ENCODE peak calls at places on chromosomes 2 and 18, in eight cellular contexts. Y is osteoblast, Q is psoas muscle, B is AG04450, O is IMR-90, K is hepatocyte, I is suprapubic skin, A is Peyer's patch. N is an unnamed sample. For H3K27me3, the result is how much of the 10 kb centered on the place peaks cover.

GRCh38 chr2:36834721-36835120 is 131.6 kb downstream of the STRN start:
- DNase-seq in Y (no peak), Q (no peak), B (no peak), O (no peak), K (no peak), I (no peak), A (no peak), N (no peak)

GRCh38 chr18:54608008-54608642 is 17.1 kb downstream of the DYNAP start:
- DNase-seq in Y (no peak), Q (no peak), B (no peak), O (peak), K (no peak), I (no peak), A (no peak), N (no peak)

GRCh38 chr2:114022360-114023085 is 132.6 kb downstream of the ACTR3 start:
- DNase-seq in Y (peak), Q (no peak), B (peak), O (peak), K (peak), I (no peak), A (no peak), N (no peak)

GRCh38 chr2:16855183-16855582 is 189.5 kb upstream of the CYRIA start:
- DNase-seq in Y (no peak), Q (peak), B (no peak), O (no peak), K (no peak), I (no peak), A (no peak), N (no peak)

GRCh38 chr2:127155901-127156300 is 48.9 kb upstream of the BIN1 start:
- DNase-seq in Y (no peak), Q (peak), B (no peak), O (peak), K (no peak), I (no peak), A (no peak), N (no peak)

GRCh38 chr2:106306396-106306795 is 112.3 kb upstream of the UXS1 start:
- DNase-seq in Y (no peak), Q (no peak), B (no peak), O (no peak), K (no peak), I (no peak), A (no peak), N (no peak)

GRCh38 chr2:114543106-114543806 is 100.8 kb downstream of the DPP10 start:
- DNase-seq in Y (no peak), Q (no peak), B (no peak), O (no peak), K (peak), I (no peak), A (no peak), N (no peak)

GRCh38 chr18:24173997-24174396 is 35.1 kb downstream of the CABYR start:
- DNase-seq in Y (no peak), Q (no peak), B (no peak), O (no peak), K (no peak), I (no peak), A (no peak), N (no peak)

GRCh38 chr2:6852210-6852609 is 13.5 kb downstream of the CMPK2 start:
- DNase-seq in Y (no peak), Q (no peak), B (no peak), O (no peak), K (no peak), I (no peak), A (no peak), N (no peak)

GRCh38 chr2:85501244-85501643 is 37.7 kb upstream of the MAT2A start:
- DNase-seq in Y (no peak), Q (no peak), B (no peak), O (no peak), K (no peak), I (no peak), A (no peak), N (no peak)

GRCh38 chr18:24672165-24672950 is 211.9 kb downstream of the HRH4 start:
- DNase-seq in Y (no peak), Q (no peak), B (no peak), O (peak), K (no peak), I (no peak), A (no peak), N (no peak)

GRCh38 chr18:59085797-59086196 is 53.9 kb upstream of the SEC11C start:
- DNase-seq in Y (peak), Q (no peak), B (no peak), O (peak), K (peak), I (no peak), A (no peak), N (no peak)

GRCh38 chr2:173249661-173250641 is 104.7 kb upstream of the CDCA7 start:
- DNase-seq in Y (no peak), Q (no peak), B (no peak), O (no peak), K (no peak), I (no peak), A (no peak), N (no peak)

GRCh38 chr2:584863-585823 is 92.1 kb downstream of the TMEM18 start:
- DNase-seq in Y (no peak), Q (no peak), B (no peak), O (no peak), K (no peak), I (no peak), A (peak), N (peak)

GRCh38 chr2:137173514-137173913 is 408.2 kb downstream of the THSD7B start:
- DNase-seq in Y (no peak), Q (no peak), B (no peak), O (no peak), K (peak), I (no peak), A (no peak), N (no peak)

GRCh38 chr2:44851518-44851917 is 90.0 kb upstream of the SIX3 start:
- DNase-seq in Y (no peak), Q (no peak), B (no peak), O (no peak), K (no peak), I (no peak), A (no peak), N (no peak)

GRCh38 chr2:132668189-132668833 is 1.7 kb downstream of the LYPD1 start:
- DNase-seq in Y (no peak), Q (no peak), B (no peak), O (no peak), K (peak), I (no peak), A (no peak), N (no peak)

GRCh38 chr2:121689356-121689755 is 40.1 kb upstream of the CLASP1 start:
- DNase-seq in Y (no peak), Q (no peak), B (peak), O (peak), K (peak), I (no peak), A (no peak), N (no peak)

GRCh38 chr2:71995067-71995665 is 152.5 kb downstream of the CYP26B1 start:
- DNase-seq in Y (no peak), Q (no peak), B (no peak), O (peak), K (peak), I (no peak), A (no peak), N (no peak)

GRCh38 chr2:45823723-45824206 is 172.3 kb downstream of the PRKCE start:
- DNase-seq in Y (no peak), Q (peak), B (no peak), O (no peak), K (no peak), I (peak), A (no peak), N (no peak)

GRCh38 chr2:134312482-134312881 is 58.6 kb downstream of the MGAT5 start:
- DNase-seq in Y (no peak), Q (no peak), B (no peak), O (no peak), K (no peak), I (no peak), A (no peak), N (no peak)

GRCh38 chr18:42159146-42159545 is 204.1 kb downstream of the PIK3C3 start:
- DNase-seq in Y (no peak), Q (no peak), B (no peak), O (no peak), K (no peak), I (no peak), A (no peak), N (no peak)

GRCh38 chr2:30527859-30528258 is 80.8 kb downstream of the LCLAT1 start:
- DNase-seq in Y (peak), Q (no peak), B (no peak), O (peak), K (no peak), I (no peak), A (no peak), N (no peak)

GRCh38 chr18:52340466-52341378 is 725 bp downstream of the DCC start:
- DNase-seq in Y (no peak), Q (no peak), B (no peak), O (no peak), K (no peak), I (no peak), A (no peak), N (no peak)

GRCh38 chr2:233346930-233347329 is 7.4 kb upstream of the DGKD start:
- DNase-seq in Y (no peak), Q (no peak), B (no peak), O (no peak), K (peak), I (no peak), A (no peak), N (no peak)

GRCh38 chr18:51619283-51619682 is 421.8 kb upstream of the MEX3C start:
- DNase-seq in Y (no peak), Q (no peak), B (no peak), O (no peak), K (no peak), I (no peak), A (no peak), N (no peak)

GRCh38 chr2:200471324-200471848 is 38.5 kb downstream of the KCTD18 start:
- DNase-seq in Y (peak), Q (no peak), B (no peak), O (no peak), K (peak), I (no peak), A (peak), N (no peak)

GRCh38 chr2:191051825-191052778 is 38.1 kb upstream of the STAT1 start:
- DNase-seq in Y (no peak), Q (no peak), B (no peak), O (peak), K (peak), I (no peak), A (no peak), N (no peak)

GRCh38 chr2:85181093-85181685 is 48.0 kb downstream of the TCF7L1 start:
- DNase-seq in Y (peak), Q (no peak), B (no peak), O (no peak), K (peak), I (peak), A (no peak), N (no peak)

GRCh38 chr18:58892536-58892935 is 27.9 kb downstream of the ZNF532 start:
- DNase-seq in Y (no peak), Q (no peak), B (no peak), O (no peak), K (no peak), I (no peak), A (no peak), N (no peak)

GRCh38 chr18:45896452-45896851 is 70.7 kb downstream of the EPG5 start:
- DNase-seq in Y (no peak), Q (no peak), B (no peak), O (no peak), K (no peak), I (no peak), A (no peak), N (no peak)

GRCh38 chr2:217988840-217989204 is 14.0 kb downstream of the TNS1 start:
- DNase-seq in Y (peak), Q (no peak), B (no peak), O (no peak), K (no peak), I (peak), A (no peak), N (no peak)
- H3K4me3 ChIP-seq in Y (no peak), Q (peak), B (no peak), O (no peak), K (no peak), I (no peak), A (no peak), N (no peak)

GRCh38 chr2:65489269-65489668 is 56.9 kb upstream of the SPRED2 start:
- DNase-seq in Y (no peak), Q (no peak), B (no peak), O (no peak), K (peak), I (no peak), A (no peak), N (no peak)

GRCh38 chr2:65486802-65487201 is 54.4 kb upstream of the SPRED2 start:
- DNase-seq in Y (no peak), Q (no peak), B (no peak), O (no peak), K (no peak), I (no peak), A (no peak), N (no peak)

GRCh38 chr2:65490222-65490621 is 57.8 kb upstream of the SPRED2 start:
- DNase-seq in Y (peak), Q (no peak), B (no peak), O (no peak), K (no peak), I (no peak), A (no peak), N (no peak)

GRCh38 chr2:65487404-65487803 is 55.0 kb upstream of the SPRED2 start:
- DNase-seq in Y (no peak), Q (no peak), B (no peak), O (no peak), K (no peak), I (no peak), A (no peak), N (no peak)

DNA sequence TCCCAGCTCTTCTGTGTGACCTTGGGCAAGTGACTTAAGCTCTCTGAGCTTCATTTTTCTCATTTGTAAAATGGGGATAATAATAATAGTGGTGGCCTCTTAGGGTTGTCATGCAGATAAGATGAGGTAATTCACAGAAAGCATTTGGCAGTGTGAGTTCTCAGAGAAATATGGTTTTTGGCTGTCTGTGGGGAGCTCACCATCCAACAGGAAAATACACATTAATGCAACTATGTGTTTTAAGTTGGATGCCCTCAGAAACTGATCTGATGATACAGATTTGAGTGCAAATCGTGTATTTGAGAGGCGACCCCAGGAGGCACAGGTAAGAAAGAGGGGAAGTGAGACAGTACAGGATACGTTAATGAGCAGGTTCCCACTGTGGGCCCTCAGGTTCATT is 56.1 kb upstream of the SPRED2 start:
- DNase-seq in Y (no peak), Q (no peak), B (no peak), O (no peak), K (no peak), I (no peak), A (no peak), N (no peak)
- H3K27me3 ChIP-seq in Y (under half), Q (under half), B (under half), O (under half), K (under half), I (under half), A (under half), N (under half)

GRCh38 chr2:96265840-96266569 is at the start of the genes CIAO1 and TMEM127:
- DNase-seq in Y (peak), Q (peak), B (peak), O (peak), K (peak), I (peak), A (peak), N (peak)

GRCh38 chr2:96264656-96265348 is 995 bp downstream of the TMEM127 start:
- DNase-seq in Y (no peak), Q (peak), B (no peak), O (peak), K (peak), I (peak), A (peak), N (no peak)

GRCh38 chr2:96265349-96265839 is 403 bp downstream of the TMEM127 start:
- DNase-seq in Y (peak), Q (no peak), B (no peak), O (no peak), K (peak), I (peak), A (peak), N (no peak)

GRCh38 chr2:96262306-96262705 is 3.5 kb downstream of the TMEM127 start:
- DNase-seq in Y (no peak), Q (no peak), B (no peak), O (no peak), K (no peak), I (no peak), A (no peak), N (no peak)

GRCh38 chr2:96264086-96264485 is 1.7 kb downstream of the TMEM127 start:
- DNase-seq in Y (no peak), Q (no peak), B (no peak), O (peak), K (no peak), I (no peak), A (no peak), N (no peak)
- H3K4me3 ChIP-seq in Y (peak), Q (peak), B (peak), O (no peak), K (no peak), I (peak), A (peak), N (peak)

GRCh38 chr2:26532301-26533250 is 54.7 kb upstream of the OTOF start:
- DNase-seq in Y (peak), Q (peak), B (no peak), O (no peak), K (no peak), I (peak), A (no peak), N (no peak)
- H3K27me3 ChIP-seq in Y (under half), Q (under half), B (under half), O (half or more), K (under half), I (under half), A (under half), N (under half)

GRCh38 chr2:154195644-154196221 is 324.0 kb downstream of the GALNT13 start:
- DNase-seq in Y (no peak), Q (no peak), B (no peak), O (no peak), K (no peak), I (no peak), A (no peak), N (no peak)
- H3K4me3 ChIP-seq in Y (no peak), Q (no peak), B (no peak), O (no peak), K (no peak), I (no peak), A (no peak), N (no peak)

GRCh38 chr2:66696856-66697255 is 261.9 kb downstream of the MEIS1 start:
- DNase-seq in Y (no peak), Q (no peak), B (no peak), O (peak), K (no peak), I (no peak), A (no peak), N (no peak)

GRCh38 chr2:66699481-66700180 is 264.7 kb downstream of the MEIS1 start:
- DNase-seq in Y (no peak), Q (no peak), B (no peak), O (no peak), K (no peak), I (no peak), A (no peak), N (no peak)

GRCh38 chr2:66697346-66697745 is 262.4 kb downstream of the MEIS1 start:
- DNase-seq in Y (no peak), Q (no peak), B (no peak), O (no peak), K (no peak), I (no peak), A (no peak), N (no peak)

GRCh38 chr2:66700181-66700686 is 265.3 kb downstream of the MEIS1 start:
- DNase-seq in Y (no peak), Q (no peak), B (no peak), O (no peak), K (no peak), I (no peak), A (no peak), N (no peak)

DNA sequence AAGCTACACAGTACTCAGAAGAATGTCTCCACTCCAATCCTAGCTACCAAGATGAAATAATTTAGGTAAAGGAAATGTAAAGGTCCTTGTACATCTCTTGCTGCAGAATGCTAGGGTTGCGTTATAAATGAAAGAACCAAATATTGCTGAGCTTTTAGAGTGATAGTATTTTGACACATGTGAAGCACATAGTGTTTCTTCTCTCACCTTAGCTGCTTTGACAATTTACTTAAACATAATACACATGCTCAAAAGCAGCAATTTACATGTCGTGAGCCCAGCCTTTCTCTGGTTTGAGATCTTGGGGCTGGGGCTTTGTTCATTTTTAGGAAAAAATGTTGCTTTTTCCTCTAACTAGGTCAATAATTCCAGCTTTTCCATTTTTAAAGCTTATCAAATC is 264.0 kb downstream of the MEIS1 start:
- DNase-seq in Y (no peak), Q (no peak), B (no peak), O (no peak), K (no peak), I (no peak), A (no peak), N (no peak)
- H3K27me3 ChIP-seq in Y (under half), Q (under half), B (under half), O (under half), K (under half), I (under half), A (under half), N (under half)

GRCh38 chr2:95392730-95393455 is 9.6 kb upstream of the FAHD2A start:
- DNase-seq in Y (peak), Q (no peak), B (no peak), O (no peak), K (no peak), I (no peak), A (no peak), N (no peak)

GRCh38 chr2:95390272-95390880 is 12.1 kb upstream of the FAHD2A start:
- DNase-seq in Y (no peak), Q (no peak), B (no peak), O (no peak), K (peak), I (no peak), A (no peak), N (no peak)

GRCh38 chr2:95392320-95392719 is 10.2 kb upstream of the FAHD2A start:
- DNase-seq in Y (peak), Q (no peak), B (no peak), O (no peak), K (no peak), I (no peak), A (no peak), N (no peak)

GRCh38 chr2:95390881-95391321 is 11.6 kb upstream of the FAHD2A start:
- DNase-seq in Y (peak), Q (no peak), B (no peak), O (no peak), K (no peak), I (no peak), A (no peak), N (no peak)

DNA sequence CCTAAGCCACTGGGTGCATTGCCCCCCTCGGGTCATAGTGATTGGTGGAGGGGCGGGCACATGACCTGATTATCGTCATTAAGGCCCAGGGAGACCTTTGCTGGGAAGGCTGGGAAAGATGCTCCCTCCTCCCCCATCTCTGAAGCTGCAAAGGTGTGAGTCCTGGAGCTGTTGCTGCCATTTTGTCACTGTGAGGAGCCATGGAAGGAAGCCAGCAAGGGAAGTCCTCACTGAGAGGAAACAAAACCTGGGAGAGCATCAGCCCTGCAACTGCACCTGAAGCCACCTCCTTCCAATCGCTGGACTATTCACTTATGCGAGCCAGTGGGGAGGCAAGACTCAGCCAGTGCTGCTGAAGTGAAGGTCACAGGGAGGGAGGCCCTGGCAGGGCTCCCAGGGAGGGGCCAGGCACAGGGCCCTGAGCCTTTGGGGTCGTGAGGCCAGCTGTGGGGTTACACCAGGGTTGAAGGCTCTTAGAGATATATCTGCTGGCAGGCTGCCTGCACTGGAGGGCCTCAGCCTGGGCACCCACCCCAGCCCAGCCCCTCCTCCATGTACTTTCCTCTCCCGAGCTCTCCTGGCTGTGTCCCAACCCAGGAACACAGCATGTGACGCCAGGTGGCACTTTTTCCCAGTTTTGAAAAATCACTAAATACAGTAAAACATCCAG is 10.7 kb upstream of the FAHD2A start:
- DNase-seq in Y (peak), Q (no peak), B (no peak), O (no peak), K (peak), I (no peak), A (no peak), N (no peak)
- H3K4me3 ChIP-seq in Y (no peak), Q (no peak), B (no peak), O (no peak), K (no peak), I (no peak), A (no peak), N (no peak)